ENCODE peak calls at places on chromosomes 13 and 19, in eight cellular contexts. F, H, L, Z, W, S, B and P are unnamed samples.
A peak's percentile ranks its signal among the peaks of the same experiment; 100 is the strongest.

GRCh38 chr13:41273806-41274441 is 10.5 kb upstream of the MTRF1 start:
- DNase-seq in F (no peak), H (no peak), L (no peak), Z (no peak), W (no peak), S (no peak), B (no peak), P (no peak)

GRCh38 chr19:42468273-42468796 is 25.6 kb upstream of the CXCL17 start:
- DNase-seq in F (no peak), H (no peak), L (peak; percentile 89), Z (no peak), W (no peak), S (no peak), B (no peak), P (no peak)

GRCh38 chr19:1268392-1269064 is 604 bp upstream of the CIRBP start:
- DNase-seq in F (no peak), H (no peak), L (no peak), Z (no peak), W (no peak), S (no peak), B (peak; percentile 62), P (no peak)

GRCh38 chr13:58452123-58452623 is 820.6 kb downstream of the PCDH17 start:
- DNase-seq in F (no peak), H (no peak), L (no peak), Z (no peak), W (no peak), S (no peak), B (no peak), P (no peak)

GRCh38 chr13:80037505-80037888 is 303.4 kb downstream of the SPRY2 start:
- DNase-seq in F (no peak), H (no peak), L (peak; percentile 92), Z (no peak), W (no peak), S (no peak), B (no peak), P (no peak)

GRCh38 chr19:2246801-2247361 is 2.2 kb upstream of the AMH start:
- DNase-seq in F (no peak), H (no peak), L (peak; percentile 75), Z (no peak), W (peak; percentile 22), S (no peak), B (peak; percentile 81), P (no peak)

GRCh38 chr19:928471-929259 is 2.8 kb downstream of the ARID3A start:
- DNase-seq in F (peak; percentile 69), H (no peak), L (no peak), Z (no peak), W (no peak), S (no peak), B (no peak), P (no peak)

GRCh38 chr13:40420160-40420740 is 246.2 kb downstream of the FOXO1 start:
- DNase-seq in F (no peak), H (no peak), L (no peak), Z (no peak), W (no peak), S (no peak), B (no peak), P (no peak)

GRCh38 chr19:888615-889385 is 4.2 kb downstream of the MED16 start:
- DNase-seq in F (peak; percentile 65), H (no peak), L (no peak), Z (no peak), W (no peak), S (no peak), B (no peak), P (no peak)

GRCh38 chr13:40464349-40464748 is 202.1 kb downstream of the FOXO1 start:
- DNase-seq in F (no peak), H (no peak), L (no peak), Z (no peak), W (no peak), S (no peak), B (no peak), P (no peak)

GRCh38 chr13:52838433-52839107 is 9.9 kb downstream of the PCDH8 start:
- DNase-seq in F (no peak), H (no peak), L (no peak), Z (no peak), W (no peak), S (no peak), B (no peak), P (no peak)

GRCh38 chr19:45643927-45644771 is 5.0 kb upstream of the EML2 start:
- DNase-seq in F (no peak), H (no peak), L (no peak), Z (no peak), W (no peak), S (no peak), B (no peak), P (peak; percentile 11)